ENCODE peak calls at places on chromosomes 4 and X, in four cellular contexts. T is HEK293T, C is K562, A is HepG2. K is an unnamed sample.

GRCh38 chr4:42568610-42569207 is 88.2 kb downstream of the ATP8A1 start:
- DNase-seq in T (peak), C (peak), A (peak), K (peak)

GRCh38 chrX:40844476-40844875 is 109.1 kb upstream of the MED14 start:
- DNase-seq in T (no peak), C (no peak), A (no peak), K (no peak)

GRCh38 chr4:47468686-47469365 is 5.3 kb upstream of the COMMD8 start:
- DNase-seq in T (no peak), C (no peak), A (no peak), K (no peak)

GRCh38 chr4:111449657-111450056 is 695.6 kb upstream of the FAM241A start:
- DNase-seq in T (no peak), C (no peak), A (no peak), K (no peak)

GRCh38 chr4:40564004-40564403 is 65.7 kb downstream of the RBM47 start:
- DNase-seq in T (no peak), C (no peak), A (no peak), K (no peak)

GRCh38 chrX:63918611-63919010 is 133.6 kb upstream of the ARHGEF9 start:
- DNase-seq in T (no peak), C (no peak), A (no peak), K (peak)

GRCh38 chr4:107691378-107691777 is 28.7 kb downstream of the PAPSS1 start:
- DNase-seq in T (no peak), C (no peak), A (no peak), K (no peak)

GRCh38 chrX:153920546-153920945 is 5.5 kb downstream of the ARHGAP4 start:
- DNase-seq in T (no peak), C (no peak), A (no peak), K (no peak)

GRCh38 chrX:9464435-9465371 is at the start of gene TBL1X:
- DNase-seq in T (peak), C (peak), A (peak), K (peak)

GRCh38 chrX:129139837-129140679 is 383.2 kb downstream of the SMARCA1 start:
- DNase-seq in T (no peak), C (no peak), A (peak), K (no peak)

GRCh38 chrX:47745386-47745785 is 86.4 kb upstream of the UXT start:
- DNase-seq in T (no peak), C (no peak), A (no peak), K (no peak)

DNA sequence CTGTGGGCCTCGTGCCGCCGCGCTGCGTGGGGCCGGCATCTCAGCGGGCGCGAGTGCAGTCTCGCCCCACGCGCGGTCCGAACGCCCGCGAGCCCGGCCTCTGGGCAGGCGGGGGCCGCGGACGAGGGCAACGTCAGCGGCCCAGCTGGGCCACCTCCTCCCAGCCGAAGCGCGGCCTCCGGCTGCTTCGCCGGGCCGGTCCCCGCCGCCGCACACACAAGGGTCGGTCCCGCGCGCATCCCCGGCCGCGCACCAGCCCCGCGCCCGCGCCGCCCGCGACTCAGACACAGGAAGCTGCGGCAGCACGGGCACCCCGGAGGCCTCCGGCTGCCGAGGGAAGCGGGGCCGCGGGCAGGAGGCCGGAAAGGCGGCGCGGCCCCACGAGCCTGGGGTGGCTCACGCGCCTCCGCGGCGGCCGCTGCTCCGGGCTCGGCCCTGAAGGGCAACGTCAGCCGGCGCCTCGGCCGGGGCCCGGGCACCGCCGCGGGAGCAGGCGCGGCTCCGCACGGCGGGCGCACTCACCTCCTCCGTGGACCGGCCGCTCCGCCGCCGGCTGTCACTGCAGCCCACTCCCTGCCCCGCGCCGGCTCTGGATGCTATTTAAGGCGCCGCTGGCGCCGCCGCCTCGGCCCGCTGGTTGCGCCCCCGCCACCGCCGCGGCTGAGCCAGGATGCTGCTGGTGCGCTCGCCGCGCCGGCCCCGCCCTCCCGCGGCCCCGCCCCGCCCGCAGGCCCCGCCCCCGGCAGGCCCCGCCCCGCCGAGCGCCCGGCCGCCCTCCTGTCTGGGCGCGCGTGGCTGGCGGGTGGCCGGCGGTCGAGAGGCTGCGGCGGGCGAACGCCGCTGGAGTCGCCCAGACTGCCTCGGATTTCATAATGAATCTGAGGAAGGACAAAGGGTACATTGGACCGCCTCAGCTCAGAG is at the start of gene ACSL1:
- DNase-seq in T (peak), C (peak), A (peak), K (peak)
- TF ChIP-seq SP1 in T (no peak), C (no peak), A (no peak), K (peak)

GRCh38 chrX:11908371-11908770 is 150.3 kb downstream of the MSL3 start:
- DNase-seq in T (peak), C (peak), A (peak), K (peak)

GRCh38 chrX:11913001-11913400 is 155.0 kb downstream of the MSL3 start:
- DNase-seq in T (no peak), C (no peak), A (no peak), K (no peak)
- TF ChIP-seq ELF4 in T (no peak), C (no peak), A (no peak), K (no peak)

GRCh38 chrX:142663330-142664095 is 362.2 kb upstream of the SPANXN4 start:
- DNase-seq in T (no peak), C (no peak), A (no peak), K (no peak)

DNA sequence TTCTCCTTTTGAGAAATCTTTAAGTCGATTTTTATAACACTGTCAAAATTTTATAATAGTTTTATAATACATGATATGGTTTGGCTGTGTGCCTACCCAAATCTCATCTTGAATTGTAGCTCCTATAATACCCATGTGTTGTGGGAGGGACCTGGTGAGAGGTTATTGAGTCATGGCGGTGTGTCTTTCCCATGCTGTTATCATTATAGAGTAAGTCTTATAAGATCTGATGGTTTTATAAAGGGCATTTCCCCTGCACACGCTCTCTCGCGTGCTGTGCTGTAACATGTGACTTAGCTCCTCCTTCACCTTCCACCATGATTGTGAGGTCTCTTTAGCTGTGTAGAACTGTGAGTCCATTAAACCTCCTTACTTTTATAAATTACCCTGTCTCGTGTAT is 364.0 kb upstream of the SPANXN4 start:
- DNase-seq in T (no peak), C (no peak), A (no peak), K (no peak)
- TF ChIP-seq SP1 in T (no peak), C (no peak), A (no peak), K (no peak)

GRCh38 chrX:109826954-109827708 is 94.1 kb upstream of the ACSL4 start:
- DNase-seq in T (no peak), C (no peak), A (peak), K (no peak)
- TF ChIP-seq ELF4 in T (no peak), C (no peak), A (no peak), K (no peak)

K was measured in WTC11.